ENCODE peak calls at places on chromosomes 6 and 20, in four cellular contexts. B is left cardiac atrium, T is memory B cell, Y is AML-193. K is an unnamed sample.

GRCh38 chr20:8568068-8568467 is 436.0 kb downstream of the PLCB1 start:
- DNase-seq in Y (peak), B (no peak), T (no peak), K (no peak)

GRCh38 chr6:105204331-105204730 is 24.5 kb upstream of the POPDC3 start:
- DNase-seq in T (no peak), B (no peak), Y (no peak), K (no peak)

GRCh38 chr6:41676406-41676805 is 38.1 kb downstream of the MDFI start:
- DNase-seq in B (peak), T (no peak), Y (no peak), K (no peak)

GRCh38 chr6:15987569-15987968 is 141.3 kb upstream of the MYLIP start:
- DNase-seq in Y (no peak), B (no peak), T (no peak), K (no peak)

GRCh38 chr20:7470912-7471311 is 469.3 kb downstream of the HAO1 start:
- DNase-seq in B (no peak), Y (no peak), T (no peak), K (no peak)

GRCh38 chr6:127606131-127606562 is 29.2 kb downstream of the C6orf58 start:
- DNase-seq in B (no peak), T (no peak), Y (peak), K (no peak)

GRCh38 chr6:169046483-169047192 is 207.0 kb downstream of the THBS2 start:
- DNase-seq in T (no peak), Y (no peak), B (no peak), K (no peak)

GRCh38 chr6:163416640-163417253 is 2.2 kb downstream of the QKI start:
- DNase-seq in B (no peak), Y (peak), T (peak), K (no peak)

GRCh38 chr6:147131728-147132127 is 72.5 kb upstream of the STXBP5 start:
- DNase-seq in T (no peak), B (no peak), Y (peak), K (no peak)

GRCh38 chr6:28802417-28803336 is 121.1 kb downstream of the TRIM27 start:
- DNase-seq in T (no peak), B (no peak), Y (no peak), K (no peak)

GRCh38 chr6:18441253-18441979 is 54.3 kb downstream of the RNF144B start:
- DNase-seq in Y (no peak), B (no peak), T (no peak), K (no peak)

GRCh38 chr6:168071620-168072019 is 7.4 kb downstream of the FRMD1 start:
- DNase-seq in B (no peak), T (no peak), Y (no peak), K (no peak)

GRCh38 chr6:133833905-133834304 is 55.0 kb upstream of the TCF21 start:
- DNase-seq in B (no peak), Y (no peak), T (no peak), K (no peak)

GRCh38 chr20:22490287-22491187 is 93.8 kb downstream of the FOXA2 start:
- DNase-seq in T (no peak), Y (no peak), B (peak), K (no peak)

GRCh38 chr20:49505518-49505917 is 23.1 kb upstream of the KCNB1 start:
- DNase-seq in B (peak), Y (no peak), T (no peak), K (no peak)

GRCh38 chr6:9896806-9897205 is 518.1 kb downstream of the TFAP2A start:
- DNase-seq in T (no peak), Y (peak), B (no peak), K (no peak)

GRCh38 chr6:160348552-160349441 is 619 bp downstream of the SLC22A3 start:
- DNase-seq in B (no peak), Y (no peak), T (no peak), K (no peak)

GRCh38 chr6:131694832-131695426 is 6.3 kb downstream of the OR2A4 start:
- DNase-seq in T (no peak), B (peak), Y (peak), K (no peak)

GRCh38 chr6:8387942-8388437 is 47.4 kb downstream of the SLC35B3 start:
- DNase-seq in T (no peak), Y (no peak), B (no peak), K (no peak)